ENCODE peak calls at places on chromosomes 11 and 22, in four cellular contexts. One of them, this sample, is unnamed.

GRCh38 chr11:64723117-64723906 is at the start of gene NRXN2:
- DNase-seq in DMS153: peak
- DNase-seq in putamen: peak
- DNase-seq in hypothalamus: peak
- DNase-seq in this sample: peak

GRCh38 chr11:74185695-74186094 is 14.6 kb downstream of the PPME1 start:
- DNase-seq in hypothalamus: no peak
- DNase-seq in putamen: no peak
- DNase-seq in DMS153: no peak
- DNase-seq in this sample: no peak

GRCh38 chr11:6606471-6607189 is 3.1 kb downstream of the ILK start:
- DNase-seq in putamen: peak
- DNase-seq in hypothalamus: peak
- DNase-seq in DMS153: peak
- DNase-seq in this sample: peak

GRCh38 chr11:70901951-70902521 is 350.3 kb downstream of the SHANK2 start:
- DNase-seq in DMS153: peak
- DNase-seq in putamen: no peak
- DNase-seq in hypothalamus: no peak
- DNase-seq in this sample: no peak

GRCh38 chr22:20141186-20142077 is 9.4 kb downstream of the CCDC188 start:
- DNase-seq in DMS153: no peak
- DNase-seq in hypothalamus: no peak
- DNase-seq in putamen: no peak
- DNase-seq in this sample: no peak

GRCh38 chr11:70851907-70852306 is 400.5 kb downstream of the SHANK2 start:
- DNase-seq in putamen: no peak
- DNase-seq in DMS153: no peak
- DNase-seq in hypothalamus: no peak
- DNase-seq in this sample: no peak

GRCh38 chr11:10322830-10323792 is 18.2 kb downstream of the ADM start:
- DNase-seq in putamen: no peak
- DNase-seq in hypothalamus: peak
- DNase-seq in DMS153: peak
- DNase-seq in this sample: no peak

GRCh38 chr22:31046591-31047226 is 34.4 kb upstream of the SMTN start:
- DNase-seq in hypothalamus: no peak
- DNase-seq in putamen: peak
- DNase-seq in DMS153: peak
- DNase-seq in this sample: no peak

GRCh38 chr22:34804588-34804987 is 261.4 kb upstream of the ISX start:
- DNase-seq in DMS153: peak
- DNase-seq in hypothalamus: no peak
- DNase-seq in putamen: no peak
- DNase-seq in this sample: no peak

GRCh38 chr11:85269109-85269508 is 358.0 kb downstream of the DLG2 start:
- DNase-seq in hypothalamus: no peak
- DNase-seq in putamen: no peak
- DNase-seq in DMS153: no peak
- DNase-seq in this sample: no peak

GRCh38 chr11:72719144-72719543 is 33.1 kb downstream of the ARAP1 start:
- DNase-seq in putamen: no peak
- DNase-seq in DMS153: no peak
- DNase-seq in hypothalamus: no peak
- DNase-seq in this sample: no peak

GRCh38 chr11:61832758-61833157 is 4.7 kb downstream of the FADS2 start:
- DNase-seq in DMS153: peak
- DNase-seq in hypothalamus: no peak
- DNase-seq in putamen: no peak
- DNase-seq in this sample: no peak

GRCh38 chr22:19068784-19069271 is 53.4 kb downstream of the DGCR2 start:
- DNase-seq in putamen: no peak
- DNase-seq in hypothalamus: no peak
- DNase-seq in DMS153: no peak
- DNase-seq in this sample: no peak

GRCh38 chr11:46725338-46726205 is 6.6 kb downstream of the F2 start:
- DNase-seq in putamen: no peak
- DNase-seq in DMS153: peak
- DNase-seq in hypothalamus: no peak
- DNase-seq in this sample: no peak

GRCh38 chr11:119337581-119338317 is 2.9 kb downstream of the C1QTNF5 start:
- DNase-seq in hypothalamus: no peak
- DNase-seq in DMS153: no peak
- DNase-seq in putamen: no peak
- DNase-seq in this sample: peak

GRCh38 chr11:128711136-128711535 is 17.3 kb downstream of the FLI1 start:
- DNase-seq in hypothalamus: no peak
- DNase-seq in putamen: no peak
- DNase-seq in DMS153: no peak
- DNase-seq in this sample: no peak

GRCh38 chr22:19111140-19111539 is 11.1 kb downstream of the DGCR2 start:
- DNase-seq in DMS153: no peak
- DNase-seq in hypothalamus: no peak
- DNase-seq in putamen: no peak
- DNase-seq in this sample: no peak

GRCh38 chr11:5966958-5967357 is 1.3 kb downstream of the OR56A5 start:
- DNase-seq in hypothalamus: no peak
- DNase-seq in DMS153: no peak
- DNase-seq in putamen: no peak
- DNase-seq in this sample: no peak

GRCh38 chr11:134670247-134670646 is 258.2 kb upstream of the B3GAT1 start:
- DNase-seq in hypothalamus: no peak
- DNase-seq in DMS153: no peak
- DNase-seq in putamen: no peak
- DNase-seq in this sample: no peak

GRCh38 chr11:114553642-114554041 is 6.0 kb downstream of the NXPE1 start:
- DNase-seq in DMS153: no peak
- DNase-seq in putamen: no peak
- DNase-seq in hypothalamus: no peak
- DNase-seq in this sample: no peak

GRCh38 chr11:66866007-66866406 is 9.1 kb downstream of the LRFN4 start:
- DNase-seq in putamen: no peak
- DNase-seq in hypothalamus: no peak
- DNase-seq in DMS153: no peak
- DNase-seq in this sample: no peak

GRCh38 chr11:63998558-63999348 is 12.5 kb downstream of the OTUB1 start:
- DNase-seq in putamen: no peak
- DNase-seq in hypothalamus: no peak
- DNase-seq in DMS153: peak
- DNase-seq in this sample: no peak

GRCh38 chr11:124763156-124763947 is 1.3 kb upstream of the ESAM start:
- DNase-seq in putamen: no peak
- DNase-seq in hypothalamus: peak
- DNase-seq in DMS153: peak
- DNase-seq in this sample: peak

GRCh38 chr11:119319702-119320592 is 3.0 kb upstream of the MCAM start:
- DNase-seq in DMS153: no peak
- DNase-seq in hypothalamus: peak
- DNase-seq in putamen: peak
- DNase-seq in this sample: no peak

GRCh38 chr11:71342951-71343827 is 90.8 kb upstream of the SHANK2 start:
- DNase-seq in putamen: no peak
- DNase-seq in hypothalamus: no peak
- DNase-seq in DMS153: no peak
- DNase-seq in this sample: no peak

GRCh38 chr22:27752771-27753170 is 48.8 kb downstream of the MN1 start:
- DNase-seq in hypothalamus: no peak
- DNase-seq in putamen: no peak
- DNase-seq in DMS153: no peak
- DNase-seq in this sample: no peak

GRCh38 chr11:87252869-87253268 is 215.1 kb downstream of the TMEM135 start:
- DNase-seq in hypothalamus: no peak
- DNase-seq in DMS153: no peak
- DNase-seq in putamen: no peak
- DNase-seq in this sample: no peak

GRCh38 chr11:19579957-19580356 is 132.7 kb upstream of the NAV2 start:
- DNase-seq in putamen: no peak
- DNase-seq in DMS153: no peak
- DNase-seq in hypothalamus: no peak
- DNase-seq in this sample: no peak

GRCh38 chr11:61141601-61142028 is 19.6 kb downstream of the VPS37C start:
- DNase-seq in hypothalamus: no peak
- DNase-seq in putamen: no peak
- DNase-seq in DMS153: peak
- DNase-seq in this sample: no peak

GRCh38 chr11:100687630-100688395 is 725 bp downstream of the ARHGAP42 start:
- DNase-seq in hypothalamus: peak
- DNase-seq in putamen: peak
- DNase-seq in DMS153: peak
- DNase-seq in this sample: peak

GRCh38 chr22:44473166-44473565 is 24.9 kb downstream of the RTL6 start:
- DNase-seq in hypothalamus: no peak
- DNase-seq in DMS153: no peak
- DNase-seq in putamen: no peak
- DNase-seq in this sample: no peak

GRCh38 chr11:20156280-20156875 is 3.9 kb downstream of the DBX1 start:
- DNase-seq in hypothalamus: no peak
- DNase-seq in DMS153: no peak
- DNase-seq in putamen: no peak
- DNase-seq in this sample: no peak

GRCh38 chr11:116379185-116379828 is 393.5 kb downstream of the BUD13 start:
- DNase-seq in hypothalamus: no peak
- DNase-seq in DMS153: no peak
- DNase-seq in putamen: no peak
- DNase-seq in this sample: peak

GRCh38 chr11:68118753-68119448 is 2.3 kb downstream of the CHKA start:
- DNase-seq in DMS153: no peak
- DNase-seq in putamen: no peak
- DNase-seq in hypothalamus: no peak
- DNase-seq in this sample: no peak

GRCh38 chr11:84671325-84672019 is 955.7 kb downstream of the DLG2 start:
- DNase-seq in putamen: no peak
- DNase-seq in hypothalamus: no peak
- DNase-seq in DMS153: peak
- DNase-seq in this sample: no peak

GRCh38 chr11:57776101-57776511 is 14.5 kb downstream of the CTNND1 start:
- DNase-seq in DMS153: no peak
- DNase-seq in putamen: no peak
- DNase-seq in hypothalamus: no peak
- DNase-seq in this sample: no peak

GRCh38 chr11:75330279-75330678 is 21.2 kb downstream of the ARRB1 start:
- DNase-seq in hypothalamus: no peak
- DNase-seq in putamen: no peak
- DNase-seq in DMS153: no peak
- DNase-seq in this sample: no peak

GRCh38 chr11:8041576-8041975 is 39.4 kb upstream of the TUB start:
- DNase-seq in hypothalamus: no peak
- DNase-seq in DMS153: no peak
- DNase-seq in putamen: no peak
- DNase-seq in this sample: no peak

GRCh38 chr11:34416746-34417145 is 22.0 kb upstream of the CAT start:
- DNase-seq in hypothalamus: no peak
- DNase-seq in DMS153: no peak
- DNase-seq in putamen: no peak
- DNase-seq in this sample: no peak

This sample was measured in mesothelial cell of epicardium.